ENCODE peak calls at places on chromosome 1, in ten cellular contexts. G is CD4-positive, CD25-positive, alpha-beta regulatory T cell; B is cardiac muscle cell; V is CD8-positive, alpha-beta T cell; Q is naive thymus-derived CD4-positive, alpha-beta T cell; S is effector memory CD4-positive, alpha-beta T cell; U is SJSA1; N is A549; Z is IMR-90; X is breast epithelium. H is an unnamed sample. For H3K9me3 and H3K4me1, the result is how much of the 10 kb centered on the place peaks cover.

GRCh38 chr1:22825790-22826189 is 115.2 kb downstream of the EPHB2 start:
- DNase-seq in N (no peak), G (no peak), U (no peak), V (no peak), Z (no peak), B (no peak), S (no peak), X (no peak), Q (no peak), H (peak)

GRCh38 chr1:203794764-203795381 is 550 bp upstream of the ZBED6 start:
- DNase-seq in G (no peak), Z (no peak), Q (no peak), X (no peak), S (no peak), B (no peak), N (no peak), V (no peak), U (no peak), H (no peak)

GRCh38 chr1:54803761-54804470 is 2.8 kb upstream of the TTC22 start:
- DNase-seq in S (no peak), Z (peak), Q (no peak), G (no peak), X (no peak), B (peak), N (no peak), U (no peak), V (no peak), H (peak)

GRCh38 chr1:60936943-60937342 is 145.4 kb upstream of the NFIA start:
- DNase-seq in N (no peak), U (no peak), G (no peak), Q (no peak), X (no peak), B (no peak), Z (no peak), S (no peak), V (no peak), H (no peak)

GRCh38 chr1:22275626-22276395 is 132.9 kb upstream of the WNT4 start:
- DNase-seq in U (peak), X (peak), S (no peak), N (peak), G (peak), Z (peak), V (peak), B (peak), Q (no peak), H (no peak)

GRCh38 chr1:235468970-235469369 is 35.3 kb downstream of the B3GALNT2 start:
- DNase-seq in N (peak), S (no peak), G (no peak), X (no peak), U (peak), Q (no peak), B (peak), V (no peak), Z (peak), H (no peak)

GRCh38 chr1:200075522-200075921 is 48.0 kb downstream of the NR5A2 start:
- DNase-seq in Z (no peak), S (no peak), X (no peak), G (no peak), B (peak), U (no peak), V (no peak), Q (no peak), N (peak), H (no peak)

GRCh38 chr1:169869426-169869825 is 24.3 kb downstream of the SCYL3 start:
- DNase-seq in G (no peak), Z (no peak), B (no peak), V (no peak), S (no peak), Q (no peak), U (no peak), N (no peak), X (no peak), H (no peak)

GRCh38 chr1:214002472-214002871 is 14.7 kb downstream of the PROX1 start:
- DNase-seq in S (no peak), V (no peak), G (no peak), Z (peak), X (no peak), U (no peak), N (peak), Q (no peak), B (peak), H (no peak)

GRCh38 chr1:208219098-208219658 is 25.0 kb downstream of the PLXNA2 start:
- DNase-seq in X (no peak), N (no peak), Z (no peak), V (no peak), Q (no peak), U (no peak), S (no peak), B (no peak), G (no peak), H (no peak)

GRCh38 chr1:164787834-164788231 is 228.8 kb downstream of the PBX1 start:
- DNase-seq in Z (no peak), S (no peak), X (no peak), G (no peak), B (no peak), N (no peak), V (no peak), Q (no peak), U (no peak), H (no peak)

GRCh38 chr1:198892065-198892464 is 253.2 kb downstream of the PTPRC start:
- DNase-seq in V (no peak), S (no peak), X (no peak), B (peak), Z (peak), Q (no peak), U (peak), N (no peak), G (no peak), H (no peak)

GRCh38 chr1:209241481-209241880 is 342.0 kb upstream of the CAMK1G start:
- DNase-seq in Z (peak), X (no peak), G (no peak), V (no peak), S (no peak), N (no peak), Q (no peak), B (peak), U (no peak), H (no peak)

GRCh38 chr1:242530761-242531160 is 6.3 kb upstream of the PLD5 start:
- DNase-seq in Z (no peak), V (no peak), X (no peak), Q (no peak), N (peak), B (no peak), G (no peak), U (no peak), S (no peak), H (no peak)

GRCh38 chr1:44660176-44660575 is 14.1 kb downstream of the TMEM53 start:
- DNase-seq in N (no peak), G (no peak), X (peak), U (no peak), B (peak), V (no peak), Z (no peak), Q (no peak), S (no peak), H (no peak)

GRCh38 chr1:96509944-96510343 is 211.6 kb upstream of the PTBP2 start:
- DNase-seq in Q (no peak), G (no peak), X (no peak), U (no peak), V (no peak), N (no peak), Z (no peak), S (no peak), B (no peak), H (no peak)

GRCh38 chr1:180040034-180040433 is 85.4 kb downstream of the CEP350 start:
- DNase-seq in N (peak), S (no peak), B (peak), Q (no peak), Z (peak), X (no peak), G (no peak), V (no peak), U (peak), H (no peak)

GRCh38 chr1:179293340-179294327 is at the start of gene SOAT1:
- DNase-seq in B (peak), U (peak), S (peak), Z (peak), X (peak), Q (peak), G (peak), N (peak), V (peak), H (peak)

GRCh38 chr1:33061827-33062226 is 19.1 kb upstream of the AZIN2 start:
- DNase-seq in N (no peak), U (no peak), X (no peak), V (no peak), Q (no peak), S (no peak), B (no peak), Z (no peak), G (no peak), H (no peak)

GRCh38 chr1:33060579-33061083 is 20.3 kb upstream of the AZIN2 start:
- DNase-seq in G (no peak), X (no peak), S (no peak), Q (no peak), N (peak), Z (peak), V (no peak), B (peak), U (peak), H (peak)

GRCh38 chr1:33070628-33071027 is 10.3 kb upstream of the AZIN2 start:
- DNase-seq in U (no peak), N (no peak), Z (no peak), S (no peak), X (no peak), G (no peak), V (no peak), Q (no peak), B (no peak), H (no peak)

GRCh38 chr1:33065301-33065700 is 15.7 kb upstream of the AZIN2 start:
- DNase-seq in G (no peak), N (no peak), X (no peak), Q (no peak), S (no peak), V (no peak), U (no peak), Z (no peak), B (no peak), H (no peak)
- H3K9me3 ChIP-seq in G (under half), N (under half), X (under half), Q (under half), S (under half), V (under half), U (under half), Z (under half), B (under half), H (under half)

DNA sequence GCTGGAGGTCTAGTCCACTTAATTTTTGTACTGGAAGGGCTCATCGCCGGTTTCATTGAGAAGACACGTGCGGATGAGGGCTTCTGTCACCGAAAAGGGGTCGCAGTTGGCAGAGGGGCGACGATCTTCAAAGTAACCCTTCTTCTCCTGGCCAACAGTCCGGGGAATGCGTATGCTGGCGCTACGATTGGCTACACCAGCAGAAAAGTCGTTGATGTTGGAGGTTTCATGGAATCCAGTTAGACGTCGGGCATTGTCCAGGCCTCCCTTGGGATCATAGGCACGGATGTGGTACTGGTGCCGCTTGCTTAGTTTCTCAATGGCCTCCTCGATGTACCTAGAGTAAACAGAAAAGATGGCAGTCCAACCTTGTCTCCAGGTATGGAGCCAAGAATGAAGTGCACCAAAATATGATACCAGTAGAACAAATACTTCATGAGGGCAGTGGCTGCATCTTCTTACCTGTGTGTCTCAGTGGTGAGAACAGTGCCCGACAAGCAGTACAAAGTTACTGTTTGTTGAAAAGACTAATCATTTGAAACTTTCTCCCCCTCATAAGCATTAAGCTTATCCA is 7.1 kb downstream of the GLUL start:
- DNase-seq in B (no peak), V (no peak), G (no peak), Z (no peak), S (no peak), U (no peak), Q (no peak), X (no peak), N (no peak), H (no peak)
- H3K4me1 ChIP-seq in B (under half), V (under half), G (under half), Z (under half), S (under half), U (under half), Q (under half), X (under half), N (under half), H (under half)

GRCh38 chr1:30145723-30146263 is 577.6 kb downstream of the MATN1 start:
- DNase-seq in Z (no peak), S (no peak), V (no peak), X (no peak), B (no peak), N (no peak), U (no peak), Q (no peak), G (no peak), H (no peak)
- H3K9me3 ChIP-seq in Z (under half), S (under half), V (under half), X (under half), B (under half), N (under half), U (under half), Q (under half), G (under half), H (under half)

GRCh38 chr1:154453155-154453554 is 48.0 kb downstream of the IL6R start:
- DNase-seq in Z (no peak), Q (no peak), X (no peak), B (no peak), U (no peak), N (no peak), V (no peak), S (no peak), G (no peak), H (no peak)

GRCh38 chr1:154459044-154459443 is 43.0 kb upstream of the TDRD10 start:
- DNase-seq in Q (no peak), N (no peak), G (no peak), V (no peak), B (no peak), Z (no peak), U (no peak), X (no peak), S (no peak), H (peak)

GRCh38 chr1:154453577-154454352 is 48.3 kb upstream of the TDRD10 start:
- DNase-seq in Z (peak), G (no peak), U (no peak), Q (no peak), X (no peak), N (no peak), S (no peak), V (no peak), B (peak), H (no peak)

GRCh38 chr1:154456631-154457030 is 45.4 kb upstream of the TDRD10 start:
- DNase-seq in Q (no peak), G (no peak), U (no peak), X (no peak), V (no peak), S (no peak), Z (no peak), B (no peak), N (no peak), H (peak)

GRCh38 chr1:154454391-154455120 is 47.5 kb upstream of the TDRD10 start:
- DNase-seq in V (no peak), Q (no peak), Z (no peak), X (no peak), G (no peak), S (no peak), U (no peak), N (no peak), B (no peak), H (peak)
- H3K4me1 ChIP-seq in V (under half), Q (under half), Z (under half), X (under half), G (under half), S (under half), U (under half), N (under half), B (under half), H (under half)

H was measured in aorta.